ENCODE peak calls at places on chromosomes 3 and 15, in ten cellular contexts. One of them, this sample, is unnamed.

GRCh38 chr15:64915518-64916227 is 4.0 kb downstream of the ANKDD1A start:
- DNase-seq in GM12864: no peak
- DNase-seq in NB4: peak; percentile 15
- DNase-seq in brain microvascular endothelial cell: no peak
- DNase-seq in testis: no peak
- DNase-seq in astrocyte of the spinal cord: no peak
- DNase-seq in aorta: peak; percentile 33
- DNase-seq in endothelial cell of umbilical vein: no peak
- DNase-seq in right lobe of liver: no peak
- DNase-seq in mesenchymal stem cell: no peak
- DNase-seq in this sample: no peak

GRCh38 chr15:67556964-67557570 is 14.6 kb downstream of the MAP2K5 start:
- DNase-seq in GM12864: no peak
- DNase-seq in NB4: no peak
- DNase-seq in brain microvascular endothelial cell: no peak
- DNase-seq in testis: no peak
- DNase-seq in astrocyte of the spinal cord: no peak
- DNase-seq in aorta: no peak
- DNase-seq in endothelial cell of umbilical vein: no peak
- DNase-seq in right lobe of liver: no peak
- DNase-seq in mesenchymal stem cell: no peak
- DNase-seq in this sample: no peak

GRCh38 chr3:16896094-16896627 is 11.4 kb downstream of the PLCL2 start:
- DNase-seq in GM12864: no peak
- DNase-seq in NB4: no peak
- DNase-seq in brain microvascular endothelial cell: no peak
- DNase-seq in testis: no peak
- DNase-seq in astrocyte of the spinal cord: no peak
- DNase-seq in aorta: no peak
- DNase-seq in endothelial cell of umbilical vein: no peak
- DNase-seq in right lobe of liver: no peak
- DNase-seq in mesenchymal stem cell: no peak
- DNase-seq in this sample: no peak

GRCh38 chr3:22582291-22582690 is 620.8 kb upstream of the UBE2E2 start:
- DNase-seq in GM12864: no peak
- DNase-seq in NB4: no peak
- DNase-seq in brain microvascular endothelial cell: no peak
- DNase-seq in testis: no peak
- DNase-seq in astrocyte of the spinal cord: no peak
- DNase-seq in aorta: no peak
- DNase-seq in endothelial cell of umbilical vein: no peak
- DNase-seq in right lobe of liver: no peak
- DNase-seq in mesenchymal stem cell: no peak
- DNase-seq in this sample: no peak

GRCh38 chr3:122458992-122459391 is 43.1 kb upstream of the WDR5B start:
- DNase-seq in GM12864: no peak
- DNase-seq in NB4: peak; percentile 12
- DNase-seq in brain microvascular endothelial cell: no peak
- DNase-seq in testis: no peak
- DNase-seq in astrocyte of the spinal cord: peak; percentile 72
- DNase-seq in aorta: no peak
- DNase-seq in endothelial cell of umbilical vein: peak; percentile 51
- DNase-seq in right lobe of liver: no peak
- DNase-seq in mesenchymal stem cell: peak; percentile 59
- DNase-seq in this sample: no peak

GRCh38 chr3:180295811-180296210 is 259.1 kb upstream of the PEX5L start:
- DNase-seq in GM12864: no peak
- DNase-seq in NB4: no peak
- DNase-seq in brain microvascular endothelial cell: no peak
- DNase-seq in testis: no peak
- DNase-seq in astrocyte of the spinal cord: no peak
- DNase-seq in aorta: no peak
- DNase-seq in endothelial cell of umbilical vein: no peak
- DNase-seq in right lobe of liver: no peak
- DNase-seq in mesenchymal stem cell: no peak
- DNase-seq in this sample: no peak

GRCh38 chr3:123552095-123552714 is 32.6 kb downstream of the HACD2 start:
- DNase-seq in GM12864: no peak
- DNase-seq in NB4: peak; percentile 7
- DNase-seq in brain microvascular endothelial cell: peak; percentile 13
- DNase-seq in testis: no peak
- DNase-seq in astrocyte of the spinal cord: peak; percentile 10
- DNase-seq in aorta: no peak
- DNase-seq in endothelial cell of umbilical vein: peak; percentile 45
- DNase-seq in right lobe of liver: no peak
- DNase-seq in mesenchymal stem cell: no peak
- DNase-seq in this sample: peak; percentile 12

GRCh38 chr15:50830477-50831354 is 65.2 kb upstream of the SPPL2A start:
- DNase-seq in GM12864: no peak
- DNase-seq in NB4: no peak
- DNase-seq in brain microvascular endothelial cell: no peak
- DNase-seq in testis: no peak
- DNase-seq in astrocyte of the spinal cord: no peak
- DNase-seq in aorta: no peak
- DNase-seq in endothelial cell of umbilical vein: no peak
- DNase-seq in right lobe of liver: no peak
- DNase-seq in mesenchymal stem cell: no peak
- DNase-seq in this sample: no peak

GRCh38 chr3:12768579-12769527 is 9.8 kb upstream of the TMEM40 start:
- DNase-seq in GM12864: no peak
- DNase-seq in NB4: no peak
- DNase-seq in brain microvascular endothelial cell: no peak
- DNase-seq in testis: no peak
- DNase-seq in astrocyte of the spinal cord: no peak
- DNase-seq in aorta: no peak
- DNase-seq in endothelial cell of umbilical vein: no peak
- DNase-seq in right lobe of liver: no peak
- DNase-seq in mesenchymal stem cell: no peak
- DNase-seq in this sample: no peak

GRCh38 chr3:71710906-71711494 is 14.2 kb downstream of the EIF4E3 start:
- DNase-seq in GM12864: peak; percentile 12
- DNase-seq in NB4: peak; percentile 63
- DNase-seq in brain microvascular endothelial cell: peak; percentile 18
- DNase-seq in testis: no peak
- DNase-seq in astrocyte of the spinal cord: peak; percentile 57
- DNase-seq in aorta: no peak
- DNase-seq in endothelial cell of umbilical vein: peak; percentile 51
- DNase-seq in right lobe of liver: no peak
- DNase-seq in mesenchymal stem cell: peak; percentile 70
- DNase-seq in this sample: peak; percentile 50

GRCh38 chr15:70067011-70067410 is 30.7 kb downstream of the TLE3 start:
- DNase-seq in GM12864: no peak
- DNase-seq in NB4: no peak
- DNase-seq in brain microvascular endothelial cell: no peak
- DNase-seq in testis: no peak
- DNase-seq in astrocyte of the spinal cord: no peak
- DNase-seq in aorta: no peak
- DNase-seq in endothelial cell of umbilical vein: no peak
- DNase-seq in right lobe of liver: no peak
- DNase-seq in mesenchymal stem cell: no peak
- DNase-seq in this sample: no peak

GRCh38 chr3:9014189-9014588 is 50.9 kb upstream of the RAD18 start:
- DNase-seq in GM12864: no peak
- DNase-seq in NB4: no peak
- DNase-seq in brain microvascular endothelial cell: peak; percentile 4
- DNase-seq in testis: no peak
- DNase-seq in astrocyte of the spinal cord: no peak
- DNase-seq in aorta: no peak
- DNase-seq in endothelial cell of umbilical vein: no peak
- DNase-seq in right lobe of liver: no peak
- DNase-seq in mesenchymal stem cell: peak; percentile 8
- DNase-seq in this sample: no peak

GRCh38 chr15:92971081-92971480 is 71.0 kb downstream of the CHD2 start:
- DNase-seq in GM12864: no peak
- DNase-seq in NB4: no peak
- DNase-seq in brain microvascular endothelial cell: no peak
- DNase-seq in testis: no peak
- DNase-seq in astrocyte of the spinal cord: no peak
- DNase-seq in aorta: no peak
- DNase-seq in endothelial cell of umbilical vein: no peak
- DNase-seq in right lobe of liver: no peak
- DNase-seq in mesenchymal stem cell: no peak
- DNase-seq in this sample: no peak

GRCh38 chr15:92963794-92964193 is 63.7 kb downstream of the CHD2 start:
- DNase-seq in GM12864: no peak
- DNase-seq in NB4: no peak
- DNase-seq in brain microvascular endothelial cell: no peak
- DNase-seq in testis: no peak
- DNase-seq in astrocyte of the spinal cord: no peak
- DNase-seq in aorta: no peak
- DNase-seq in endothelial cell of umbilical vein: no peak
- DNase-seq in right lobe of liver: no peak
- DNase-seq in mesenchymal stem cell: no peak
- DNase-seq in this sample: no peak

GRCh38 chr15:92974183-92974915 is 74.2 kb downstream of the CHD2 start:
- DNase-seq in GM12864: no peak
- DNase-seq in NB4: no peak
- DNase-seq in brain microvascular endothelial cell: no peak
- DNase-seq in testis: no peak
- DNase-seq in astrocyte of the spinal cord: no peak
- DNase-seq in aorta: no peak
- DNase-seq in endothelial cell of umbilical vein: no peak
- DNase-seq in right lobe of liver: no peak
- DNase-seq in mesenchymal stem cell: no peak
- DNase-seq in this sample: no peak

GRCh38 chr15:92970656-92971055 is 70.5 kb downstream of the CHD2 start:
- DNase-seq in GM12864: no peak
- DNase-seq in NB4: no peak
- DNase-seq in brain microvascular endothelial cell: no peak
- DNase-seq in testis: no peak
- DNase-seq in astrocyte of the spinal cord: no peak
- DNase-seq in aorta: no peak
- DNase-seq in endothelial cell of umbilical vein: no peak
- DNase-seq in right lobe of liver: no peak
- DNase-seq in mesenchymal stem cell: peak; percentile 20
- DNase-seq in this sample: no peak

DNA sequence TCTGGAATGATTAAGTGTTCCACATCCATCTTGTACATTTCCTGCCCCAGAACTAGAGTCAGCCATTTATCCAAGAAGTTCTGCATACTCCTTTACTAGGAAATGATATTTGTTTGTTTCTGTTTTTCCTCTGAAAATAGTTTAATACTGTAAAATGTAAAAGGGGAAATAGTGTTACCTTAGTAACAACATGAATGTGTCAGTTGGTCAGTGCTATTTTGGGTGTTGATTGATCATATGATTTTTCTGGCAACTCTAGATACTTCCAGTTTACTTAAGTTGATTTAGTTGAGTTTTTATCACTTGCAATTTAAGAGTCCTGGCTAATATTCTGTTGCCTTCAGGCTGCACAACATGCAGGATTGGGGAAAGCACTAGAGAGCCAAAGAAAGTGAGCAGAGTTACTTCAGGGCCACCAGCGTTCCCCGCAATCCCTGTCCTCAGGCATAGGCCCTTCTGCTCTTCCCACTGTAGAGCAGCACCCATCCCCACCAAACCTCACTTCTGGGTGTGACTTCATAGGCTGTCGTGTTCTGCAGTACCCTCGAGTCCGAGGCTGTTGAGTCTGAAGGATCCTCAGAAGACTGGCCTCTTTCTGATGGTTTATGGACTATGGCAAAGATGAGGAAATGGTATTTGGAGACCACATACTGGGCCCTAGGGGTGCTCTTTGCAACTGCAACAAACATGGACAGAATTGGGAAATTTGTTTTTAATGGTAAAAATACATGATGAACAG is 69.0 kb downstream of the CHD2 start:
- DNase-seq in GM12864: no peak
- DNase-seq in NB4: peak; percentile 42
- DNase-seq in brain microvascular endothelial cell: no peak
- DNase-seq in testis: no peak
- DNase-seq in astrocyte of the spinal cord: no peak
- DNase-seq in aorta: no peak
- DNase-seq in endothelial cell of umbilical vein: peak; percentile 14
- DNase-seq in right lobe of liver: no peak
- DNase-seq in mesenchymal stem cell: peak; percentile 15
- DNase-seq in this sample: no peak
- H3K4me3 ChIP-seq in GM12864: no peak overlapping the region
- H3K4me3 ChIP-seq in NB4: no peak overlapping the region
- H3K4me3 ChIP-seq in brain microvascular endothelial cell: no peak overlapping the region
- H3K4me3 ChIP-seq in testis: no peak overlapping the region
- H3K4me3 ChIP-seq in astrocyte of the spinal cord: no peak overlapping the region
- H3K4me3 ChIP-seq in aorta: no peak overlapping the region
- H3K4me3 ChIP-seq in endothelial cell of umbilical vein: no peak overlapping the region
- H3K4me3 ChIP-seq in right lobe of liver: no peak overlapping the region
- H3K4me3 ChIP-seq in mesenchymal stem cell: no peak overlapping the region
- H3K4me3 ChIP-seq in this sample: no peak overlapping the region

GRCh38 chr3:118842147-118842863 is 192.3 kb downstream of the IGSF11 start:
- DNase-seq in GM12864: no peak
- DNase-seq in NB4: peak; percentile 4
- DNase-seq in brain microvascular endothelial cell: peak; percentile 1
- DNase-seq in testis: no peak
- DNase-seq in astrocyte of the spinal cord: peak; percentile 1
- DNase-seq in aorta: no peak
- DNase-seq in endothelial cell of umbilical vein: no peak
- DNase-seq in right lobe of liver: no peak
- DNase-seq in mesenchymal stem cell: peak; percentile 22
- DNase-seq in this sample: peak; percentile 42
- H3K4me3 ChIP-seq in GM12864: no peak overlapping the region
- H3K4me3 ChIP-seq in NB4: no peak overlapping the region
- H3K4me3 ChIP-seq in brain microvascular endothelial cell: no peak overlapping the region
- H3K4me3 ChIP-seq in testis: no peak overlapping the region
- H3K4me3 ChIP-seq in astrocyte of the spinal cord: no peak overlapping the region
- H3K4me3 ChIP-seq in aorta: no peak overlapping the region
- H3K4me3 ChIP-seq in endothelial cell of umbilical vein: no peak overlapping the region
- H3K4me3 ChIP-seq in right lobe of liver: no peak overlapping the region
- H3K4me3 ChIP-seq in mesenchymal stem cell: no peak overlapping the region
- H3K4me3 ChIP-seq in this sample: peak overlapping the region; percentile 26

DNA sequence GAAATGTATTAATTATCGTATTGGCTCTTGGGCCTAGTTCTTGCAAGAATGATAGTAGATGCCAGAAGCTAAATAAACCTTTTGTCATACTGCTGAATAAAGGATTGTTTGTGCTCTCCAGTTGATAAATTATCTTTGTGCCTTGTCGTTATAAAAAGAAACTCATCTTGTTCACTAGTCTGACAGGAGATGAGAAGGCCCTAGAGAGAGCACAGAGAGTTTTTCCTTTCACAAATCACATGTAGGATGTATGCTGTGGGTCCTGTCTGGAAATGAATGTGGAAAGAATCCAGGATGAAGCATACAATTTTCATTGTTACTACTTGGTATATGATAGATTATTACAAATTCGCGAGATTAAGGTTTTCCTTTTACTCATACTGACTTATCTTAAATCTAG is 113.0 kb downstream of the NLGN1 start:
- DNase-seq in GM12864: no peak
- DNase-seq in NB4: no peak
- DNase-seq in brain microvascular endothelial cell: no peak
- DNase-seq in testis: no peak
- DNase-seq in astrocyte of the spinal cord: no peak
- DNase-seq in aorta: no peak
- DNase-seq in endothelial cell of umbilical vein: no peak
- DNase-seq in right lobe of liver: no peak
- DNase-seq in mesenchymal stem cell: no peak
- DNase-seq in this sample: no peak
- H3K4me3 ChIP-seq in GM12864: no peak overlapping the region
- H3K4me3 ChIP-seq in NB4: no peak overlapping the region
- H3K4me3 ChIP-seq in brain microvascular endothelial cell: no peak overlapping the region
- H3K4me3 ChIP-seq in testis: no peak overlapping the region
- H3K4me3 ChIP-seq in astrocyte of the spinal cord: no peak overlapping the region
- H3K4me3 ChIP-seq in aorta: no peak overlapping the region
- H3K4me3 ChIP-seq in endothelial cell of umbilical vein: no peak overlapping the region
- H3K4me3 ChIP-seq in right lobe of liver: no peak overlapping the region
- H3K4me3 ChIP-seq in mesenchymal stem cell: no peak overlapping the region
- H3K4me3 ChIP-seq in this sample: no peak overlapping the region

GRCh38 chr3:114481113-114481512 is 187.3 kb downstream of the TIGIT start:
- DNase-seq in GM12864: no peak
- DNase-seq in NB4: no peak
- DNase-seq in brain microvascular endothelial cell: no peak
- DNase-seq in testis: no peak
- DNase-seq in astrocyte of the spinal cord: no peak
- DNase-seq in aorta: no peak
- DNase-seq in endothelial cell of umbilical vein: no peak
- DNase-seq in right lobe of liver: no peak
- DNase-seq in mesenchymal stem cell: no peak
- DNase-seq in this sample: no peak
- H3K4me3 ChIP-seq in GM12864: no peak overlapping the region
- H3K4me3 ChIP-seq in NB4: no peak overlapping the region
- H3K4me3 ChIP-seq in brain microvascular endothelial cell: no peak overlapping the region
- H3K4me3 ChIP-seq in testis: no peak overlapping the region
- H3K4me3 ChIP-seq in astrocyte of the spinal cord: no peak overlapping the region
- H3K4me3 ChIP-seq in aorta: no peak overlapping the region
- H3K4me3 ChIP-seq in endothelial cell of umbilical vein: no peak overlapping the region
- H3K4me3 ChIP-seq in right lobe of liver: no peak overlapping the region
- H3K4me3 ChIP-seq in mesenchymal stem cell: no peak overlapping the region
- H3K4me3 ChIP-seq in this sample: no peak overlapping the region